ENCODE peak calls at places on chromosomes 6 and 20, in six cellular contexts. J is HCT116, S is SK-N-SH, H is HepG2, X is K562, Z is endothelial cell of umbilical vein. F is an unnamed sample.

GRCh38 chr6:37141291-37142046 is 28.5 kb upstream of the PIM1 start:
- DNase-seq in S (no peak), J (no peak), X (no peak), H (no peak), Z (no peak), F (peak)

GRCh38 chr6:137798261-137798660 is 68.8 kb upstream of the TNFAIP3 start:
- DNase-seq in S (no peak), H (no peak), J (no peak), Z (no peak), X (no peak), F (no peak)

GRCh38 chr6:153804755-153805330 is 234.2 kb upstream of the OPRM1 start:
- DNase-seq in J (no peak), Z (no peak), H (no peak), S (no peak), X (no peak), F (no peak)

GRCh38 chr20:22607695-22608094 is 23.3 kb upstream of the FOXA2 start:
- DNase-seq in X (no peak), J (no peak), S (no peak), H (no peak), Z (no peak), F (no peak)

GRCh38 chr6:149840345-149841075 is 23.6 kb downstream of the LRP11 start:
- DNase-seq in Z (peak), S (peak), H (peak), J (peak), X (peak), F (peak)

GRCh38 chr20:31596831-31597482 is 8.1 kb upstream of the ID1 start:
- DNase-seq in S (no peak), H (no peak), X (no peak), J (no peak), Z (no peak), F (peak)

GRCh38 chr6:11763460-11764249 is 14.9 kb downstream of the ADTRP start:
- DNase-seq in X (no peak), H (no peak), J (no peak), Z (no peak), S (no peak), F (no peak)

GRCh38 chr6:18234564-18234963 is 29.8 kb downstream of the DEK start:
- DNase-seq in S (no peak), H (no peak), J (no peak), X (no peak), Z (no peak), F (no peak)

GRCh38 chr6:11428351-11428750 is 109.2 kb upstream of the TMEM170B start:
- DNase-seq in H (no peak), S (no peak), J (no peak), X (no peak), Z (no peak), F (no peak)

GRCh38 chr6:101003075-101003474 is 121.9 kb upstream of the ASCC3 start:
- DNase-seq in X (no peak), Z (no peak), S (no peak), J (no peak), H (no peak), F (no peak)

GRCh38 chr6:169852504-169853195 is 101.2 kb downstream of the ERMARD start:
- DNase-seq in Z (no peak), J (no peak), X (no peak), S (peak), H (no peak), F (no peak)

GRCh38 chr6:17599885-17600526 is at the start of gene FAM8A1:
- DNase-seq in J (peak), Z (peak), H (peak), X (peak), S (peak), F (peak)

GRCh38 chr6:72524011-72524645 is 97.7 kb upstream of the KCNQ5 start:
- DNase-seq in S (no peak), Z (no peak), X (no peak), J (no peak), H (no peak), F (no peak)

GRCh38 chr6:100346203-100346602 is 118.5 kb downstream of the SIM1 start:
- DNase-seq in Z (peak), H (no peak), S (no peak), X (no peak), J (no peak), F (no peak)

GRCh38 chr6:30682181-30683117 is 4.0 kb downstream of the PPP1R18 start:
- DNase-seq in Z (peak), X (peak), S (peak), H (peak), J (no peak), F (peak)

GRCh38 chr6:89999154-89999553 is 104.9 kb downstream of the GJA10 start:
- DNase-seq in H (no peak), X (peak), S (no peak), J (peak), Z (no peak), F (no peak)

GRCh38 chr6:170180671-170181337 is 110.1 kb downstream of the DLL1 start:
- DNase-seq in X (no peak), H (no peak), Z (no peak), J (no peak), S (no peak), F (no peak)

GRCh38 chr6:16585805-16586204 is 175.5 kb downstream of the ATXN1 start:
- DNase-seq in H (no peak), J (no peak), S (no peak), Z (no peak), X (no peak), F (no peak)

GRCh38 chr20:48292806-48293205 is 507.5 kb upstream of the SULF2 start:
- DNase-seq in S (no peak), J (no peak), X (no peak), Z (no peak), H (no peak), F (peak)

GRCh38 chr20:15928946-15929345 is 644.3 kb downstream of the KIF16B start:
- DNase-seq in S (no peak), J (no peak), H (no peak), Z (no peak), X (no peak), F (no peak)
- H2AFZ ChIP-seq in S (no peak), J (no peak), H (no peak), Z (no peak), X (no peak), F (no peak)

GRCh38 chr20:44693625-44694024 is 21.5 kb upstream of the CCN5 start:
- DNase-seq in S (no peak), Z (no peak), X (no peak), J (no peak), H (no peak), F (no peak)

GRCh38 chr20:44692932-44693476 is 22.2 kb upstream of the CCN5 start:
- DNase-seq in S (no peak), X (no peak), H (peak), Z (peak), J (peak), F (no peak)

GRCh38 chr20:44691424-44692423 is 23.4 kb upstream of the CCN5 start:
- DNase-seq in X (no peak), Z (no peak), S (peak), J (no peak), H (no peak), F (no peak)

GRCh38 chr20:44689809-44690208 is 25.4 kb upstream of the CCN5 start:
- DNase-seq in H (no peak), X (no peak), J (no peak), Z (no peak), S (peak), F (no peak)

DNA sequence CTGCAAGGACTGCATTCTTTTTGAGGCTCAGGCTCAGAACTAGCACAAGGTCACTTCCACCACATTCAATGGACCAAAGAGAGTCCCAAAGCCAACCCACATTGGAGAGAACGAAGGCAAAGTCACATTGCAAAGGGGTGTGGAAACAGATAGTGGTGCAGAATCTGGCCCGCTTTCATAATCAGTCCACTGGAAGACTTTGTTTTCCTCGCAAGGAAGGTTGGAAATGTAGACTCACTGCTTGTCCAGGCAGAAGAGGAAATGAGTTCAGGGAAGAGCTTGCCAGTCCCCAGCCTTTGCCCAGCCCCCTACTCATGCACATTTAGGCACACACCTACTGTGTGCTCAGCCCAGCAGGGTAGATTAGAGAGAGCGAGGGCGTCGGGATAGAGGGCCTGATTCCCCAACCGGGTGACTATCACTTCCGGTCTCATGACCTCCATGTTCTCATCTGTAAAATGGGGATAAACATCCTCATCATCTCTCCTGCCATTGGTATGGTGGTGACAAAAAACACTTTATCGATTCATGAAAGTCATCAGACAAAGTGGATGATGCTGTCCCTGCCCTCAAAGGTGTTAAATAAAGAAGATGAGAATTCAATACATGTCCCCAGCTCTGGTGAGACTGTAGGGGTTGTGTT is 24.3 kb upstream of the CCN5 start:
- DNase-seq in Z (no peak), J (no peak), X (no peak), S (no peak), H (no peak), F (no peak)
- H3K27ac ChIP-seq in Z (no peak), J (no peak), X (no peak), S (no peak), H (no peak), F (no peak)

DNA sequence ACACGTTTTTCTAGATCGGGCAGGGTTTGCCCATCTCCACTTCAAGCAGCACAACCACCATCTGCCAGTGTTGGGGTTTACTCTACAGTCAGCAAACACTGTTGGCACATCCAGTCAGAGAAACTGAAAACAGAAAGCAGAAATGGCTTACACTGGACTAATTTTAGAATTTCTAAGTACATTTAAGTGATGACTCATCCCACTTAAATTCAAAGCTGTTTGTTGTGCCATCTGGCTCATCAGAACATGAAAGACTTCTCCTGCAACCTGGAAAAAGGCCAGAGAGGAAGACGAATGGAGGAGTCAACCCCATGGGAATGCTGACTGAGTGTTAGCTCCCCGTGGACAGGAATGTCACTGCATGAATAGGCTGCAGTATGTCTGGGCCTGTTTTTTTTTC is 21.8 kb downstream of the FAM209B start:
- DNase-seq in S (no peak), H (peak), J (peak), Z (peak), X (peak), F (peak)
- TF ChIP-seq POLR2AphosphoS5 in S (no peak), H (no peak), J (peak), Z (peak), X (no peak), F (no peak)

DNA sequence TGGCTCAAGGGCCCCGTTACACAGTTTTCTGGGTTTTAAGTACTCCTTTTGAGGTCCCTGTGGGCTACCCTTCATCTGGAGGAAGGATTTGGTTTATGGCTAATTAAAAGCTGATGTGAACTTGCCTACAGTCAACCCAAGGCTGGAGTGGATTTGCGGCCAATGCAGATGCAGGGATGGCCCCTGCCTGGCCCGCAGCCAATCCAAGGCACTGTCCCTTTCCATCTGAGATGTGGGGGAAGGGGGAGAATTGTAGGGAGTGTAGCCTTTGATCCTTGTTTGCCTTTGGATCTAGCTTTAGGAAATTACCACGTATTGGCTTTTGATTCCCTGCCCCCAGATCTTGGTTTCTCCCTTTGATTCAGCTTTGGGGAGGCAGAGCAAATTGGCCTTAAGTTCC is 128.0 kb upstream of the GGTLC1 start:
- DNase-seq in Z (no peak), S (peak), J (no peak), X (no peak), H (no peak), F (no peak)
- H2AFZ ChIP-seq in Z (no peak), S (no peak), J (no peak), X (no peak), H (no peak), F (peak)

GRCh38 chr6:43428874-43429273 is 1.5 kb downstream of the ABCC10 start:
- DNase-seq in H (no peak), Z (no peak), X (no peak), J (no peak), S (no peak), F (no peak)
- H3K27ac ChIP-seq in H (no peak), Z (no peak), X (no peak), J (no peak), S (no peak), F (peak)

GRCh38 chr6:45420083-45420908 is 42.6 kb upstream of the SUPT3H start:
- DNase-seq in J (no peak), Z (peak), S (peak), X (no peak), H (no peak), F (peak)
- TF ChIP-seq POLR2AphosphoS5 in J (no peak), Z (no peak), S (no peak), X (no peak), H (no peak), F (no peak)

GRCh38 chr20:53679597-53680309 is 86.1 kb upstream of the ZNF217 start:
- DNase-seq in J (no peak), H (peak), S (no peak), Z (no peak), X (no peak), F (peak)
- H2AFZ ChIP-seq in J (peak), H (peak), S (peak), Z (peak), X (peak), F (peak)

GRCh38 chr6:161444966-161445799 is 171.3 kb upstream of the AGPAT4 start:
- DNase-seq in S (no peak), X (no peak), J (no peak), Z (no peak), H (no peak), F (no peak)

GRCh38 chr6:161442381-161442858 is 168.6 kb upstream of the AGPAT4 start:
- DNase-seq in Z (no peak), H (no peak), J (no peak), X (no peak), S (no peak), F (no peak)

GRCh38 chr6:161444464-161444863 is 170.6 kb upstream of the AGPAT4 start:
- DNase-seq in Z (no peak), H (no peak), S (no peak), J (no peak), X (peak), F (peak)

GRCh38 chr6:161446296-161446925 is 172.6 kb upstream of the AGPAT4 start:
- DNase-seq in H (no peak), Z (no peak), X (no peak), S (peak), J (no peak), F (no peak)

DNA sequence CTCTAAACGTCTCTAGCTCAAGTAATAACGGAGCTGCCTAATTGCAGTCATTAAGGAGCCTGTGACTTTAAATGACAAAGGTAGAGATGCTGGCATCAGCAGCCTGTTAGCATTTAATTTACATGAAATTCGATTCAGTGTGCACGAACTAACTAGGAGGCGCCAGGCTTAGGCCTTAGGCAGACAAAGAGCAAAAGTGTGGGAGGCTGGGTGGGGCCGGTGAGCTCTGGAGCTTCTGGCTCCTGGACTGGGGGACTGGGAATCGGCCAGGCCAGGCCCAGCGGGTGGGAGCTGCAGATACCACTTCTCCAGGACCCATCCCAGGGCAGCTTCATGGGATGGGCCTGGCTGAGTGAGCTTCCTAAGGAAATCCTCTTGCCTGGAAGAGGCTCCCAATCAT is 170.0 kb upstream of the AGPAT4 start:
- DNase-seq in H (no peak), X (no peak), J (no peak), S (no peak), Z (no peak), F (peak)
- H3K27ac ChIP-seq in H (no peak), X (no peak), J (no peak), S (no peak), Z (no peak), F (no peak)